ENCODE peak calls at places on chromosomes 13 and 19, in ten cellular contexts. T is hepatocyte, V is left ventricle myocardium inferior, Q is endothelial cell of umbilical vein, U is neural progenitor cell, D is HCT116, E is vagina, W is AG10803, P is astrocyte of the cerebellum, C is breast epithelium. Z is an unnamed sample.

GRCh38 chr19:54254195-54254906 is 2.7 kb downstream of the LILRB5 start:
- DNase-seq in T (no peak), V (no peak), Q (no peak), U (no peak), D (no peak), E (no peak), W (no peak), P (no peak), C (no peak), Z (no peak)

GRCh38 chr13:113209880-113210421 is 538 bp downstream of the CUL4A start:
- DNase-seq in T (peak; percentile 82), V (peak; percentile 42), Q (peak; percentile 58), U (peak; percentile 62), D (peak; percentile 45), E (no peak), W (peak; percentile 68), P (no peak), C (peak; percentile 46), Z (no peak)

GRCh38 chr19:31304877-31305312 is 44.3 kb downstream of the TSHZ3 start:
- DNase-seq in T (no peak), V (no peak), Q (no peak), U (no peak), D (no peak), E (no peak), W (peak; percentile 25), P (no peak), C (no peak), Z (no peak)

GRCh38 chr19:18501832-18502231 is 20.0 kb downstream of the ELL start:
- DNase-seq in T (no peak), V (peak; percentile 67), Q (no peak), U (no peak), D (no peak), E (no peak), W (no peak), P (no peak), C (no peak), Z (no peak)

GRCh38 chr13:106569233-106570095 is 1.5 kb upstream of the ARGLU1 start:
- DNase-seq in T (peak; percentile 44), V (no peak), Q (no peak), U (no peak), D (no peak), E (no peak), W (no peak), P (no peak), C (no peak), Z (no peak)

GRCh38 chr13:107296804-107297203 is 728.9 kb upstream of the ARGLU1 start:
- DNase-seq in T (no peak), V (no peak), Q (no peak), U (no peak), D (no peak), E (no peak), W (no peak), P (no peak), C (no peak), Z (no peak)

GRCh38 chr13:81116461-81117282 is 775.7 kb upstream of the SPRY2 start:
- DNase-seq in T (no peak), V (no peak), Q (no peak), U (no peak), D (no peak), E (no peak), W (no peak), P (no peak), C (no peak), Z (no peak)

GRCh38 chr19:35513975-35514809 is 743 bp upstream of the DMKN start:
- DNase-seq in T (peak; percentile 56), V (no peak), Q (no peak), U (peak; percentile 27), D (peak; percentile 12), E (no peak), W (peak; percentile 36), P (no peak), C (no peak), Z (no peak)

GRCh38 chr19:22335716-22336115 is 49.5 kb downstream of the ZNF729 start:
- DNase-seq in T (no peak), V (no peak), Q (no peak), U (no peak), D (no peak), E (peak; percentile 47), W (no peak), P (no peak), C (no peak), Z (no peak)

GRCh38 chr13:32409561-32410440 is 18.1 kb downstream of the N4BP2L1 start:
- DNase-seq in T (peak; percentile 50), V (peak; percentile 42), Q (peak; percentile 11), U (peak; percentile 60), D (no peak), E (no peak), W (peak; percentile 66), P (peak; percentile 27), C (no peak), Z (no peak)
- H3K4me3 ChIP-seq in T (no peak overlapping the region), V (peak overlapping the region; percentile 57), Q (no peak overlapping the region), U (peak overlapping the region; percentile 38), D (no peak overlapping the region), E (peak overlapping the region; percentile 2), W (peak overlapping the region; percentile 36), P (peak overlapping the region; percentile 7), C (peak overlapping the region; percentile 25), Z (no peak overlapping the region)

GRCh38 chr19:19544257-19545127 is 6.4 kb downstream of the CILP2 start:
- DNase-seq in T (no peak), V (no peak), Q (no peak), U (no peak), D (no peak), E (no peak), W (no peak), P (no peak), C (no peak), Z (no peak)
- TF ChIP-seq CTCF in T (no peak), V (no peak), Q (no peak), U (no peak), D (no peak), E (no peak), W (no peak), P (no peak), C (no peak), Z (no peak)

GRCh38 chr13:98752111-98752941 is at the start of gene SLC15A1:
- DNase-seq in T (peak; percentile 63), V (no peak), Q (peak; percentile 4), U (peak; percentile 33), D (no peak), E (no peak), W (no peak), P (no peak), C (no peak), Z (no peak)
- H3K4me3 ChIP-seq in T (peak within 1 kb of the TSS; percentile 52), V (peak within 1 kb of the TSS; percentile 58), Q (no peak within 1 kb of the TSS), U (peak within 1 kb of the TSS; percentile 57), D (peak within 1 kb of the TSS; percentile 33), E (peak within 1 kb of the TSS; percentile 43), W (peak within 1 kb of the TSS; percentile 9), P (peak within 1 kb of the TSS; percentile 29), C (peak within 1 kb of the TSS; percentile 26), Z (peak within 1 kb of the TSS; percentile 52)

GRCh38 chr19:13100031-13100588 is 2.5 kb downstream of the LYL1 start:
- DNase-seq in T (no peak), V (no peak), Q (peak; percentile 51), U (no peak), D (no peak), E (no peak), W (peak; percentile 60), P (no peak), C (no peak), Z (no peak)

GRCh38 chr19:13102416-13102665 is 317 bp downstream of the LYL1 start:
- DNase-seq in T (no peak), V (no peak), Q (no peak), U (no peak), D (no peak), E (no peak), W (peak; percentile 40), P (no peak), C (no peak), Z (no peak)

GRCh38 chr19:13099073-13099999 is 3.3 kb downstream of the LYL1 start:
- DNase-seq in T (peak; percentile 63), V (peak; percentile 81), Q (peak; percentile 79), U (peak; percentile 65), D (no peak), E (no peak), W (peak; percentile 71), P (no peak), C (no peak), Z (no peak)

GRCh38 chr19:13101590-13102415 is 855 bp downstream of the LYL1 start:
- DNase-seq in T (no peak), V (no peak), Q (no peak), U (no peak), D (no peak), E (no peak), W (no peak), P (no peak), C (no peak), Z (no peak)

GRCh38 chr19:13100871-13101589 is 1.6 kb downstream of the LYL1 start:
- DNase-seq in T (no peak), V (no peak), Q (peak; percentile 60), U (no peak), D (no peak), E (no peak), W (no peak), P (no peak), C (no peak), Z (no peak)
- TF ChIP-seq CTCF in T (peak; percentile 20), V (peak; percentile 39), Q (peak; percentile 79), U (peak; percentile 53), D (peak; percentile 80), E (no peak), W (peak; percentile 31), P (no peak), C (no peak), Z (peak; percentile 62)